ENCODE peak calls at places on chromosomes 2 and 18, in eight cellular contexts. One of them, this sample, is unnamed.

GRCh38 chr2:43818761-43819160 is 19.9 kb downstream of the ABCG5 start:
- DNase-seq in neural crest cell: no peak
- DNase-seq in OCI-LY7: no peak
- DNase-seq in Calu3: peak
- DNase-seq in activated CD8-positive, alpha-beta T cell treated with anti-CD3 and anti-CD28 coated beads for 36 hours: peak
- DNase-seq in kidney epithelial cell: no peak
- DNase-seq in nephron progenitor cell: no peak
- DNase-seq in psoas muscle: peak
- DNase-seq in this sample: no peak

GRCh38 chr2:96507957-96508520 is 2.9 kb upstream of the NEURL3 start:
- DNase-seq in activated CD8-positive, alpha-beta T cell treated with anti-CD3 and anti-CD28 coated beads for 36 hours: peak
- DNase-seq in OCI-LY7: peak
- DNase-seq in psoas muscle: peak
- DNase-seq in Calu3: peak
- DNase-seq in kidney epithelial cell: no peak
- DNase-seq in nephron progenitor cell: peak
- DNase-seq in neural crest cell: peak
- DNase-seq in this sample: peak

GRCh38 chr2:216932806-216933579 is 73.1 kb upstream of the TNP1 start:
- DNase-seq in nephron progenitor cell: no peak
- DNase-seq in OCI-LY7: no peak
- DNase-seq in neural crest cell: no peak
- DNase-seq in activated CD8-positive, alpha-beta T cell treated with anti-CD3 and anti-CD28 coated beads for 36 hours: no peak
- DNase-seq in kidney epithelial cell: no peak
- DNase-seq in Calu3: no peak
- DNase-seq in psoas muscle: no peak
- DNase-seq in this sample: no peak

GRCh38 chr2:106977707-106978106 is 91.7 kb upstream of the ST6GAL2 start:
- DNase-seq in OCI-LY7: no peak
- DNase-seq in nephron progenitor cell: no peak
- DNase-seq in activated CD8-positive, alpha-beta T cell treated with anti-CD3 and anti-CD28 coated beads for 36 hours: no peak
- DNase-seq in neural crest cell: no peak
- DNase-seq in kidney epithelial cell: no peak
- DNase-seq in Calu3: no peak
- DNase-seq in psoas muscle: no peak
- DNase-seq in this sample: no peak

GRCh38 chr2:55743583-55743982 is 49.9 kb upstream of the PNPT1 start:
- DNase-seq in psoas muscle: no peak
- DNase-seq in neural crest cell: no peak
- DNase-seq in activated CD8-positive, alpha-beta T cell treated with anti-CD3 and anti-CD28 coated beads for 36 hours: no peak
- DNase-seq in OCI-LY7: no peak
- DNase-seq in nephron progenitor cell: no peak
- DNase-seq in kidney epithelial cell: no peak
- DNase-seq in Calu3: no peak
- DNase-seq in this sample: no peak

GRCh38 chr2:29920631-29921559 is 491 bp downstream of the ALK start:
- DNase-seq in Calu3: no peak
- DNase-seq in neural crest cell: peak
- DNase-seq in nephron progenitor cell: peak
- DNase-seq in activated CD8-positive, alpha-beta T cell treated with anti-CD3 and anti-CD28 coated beads for 36 hours: peak
- DNase-seq in OCI-LY7: no peak
- DNase-seq in psoas muscle: peak
- DNase-seq in kidney epithelial cell: no peak
- DNase-seq in this sample: peak

GRCh38 chr2:137999273-137999672 is 35.0 kb downstream of the HNMT start:
- DNase-seq in neural crest cell: no peak
- DNase-seq in OCI-LY7: no peak
- DNase-seq in kidney epithelial cell: no peak
- DNase-seq in psoas muscle: no peak
- DNase-seq in Calu3: no peak
- DNase-seq in nephron progenitor cell: no peak
- DNase-seq in activated CD8-positive, alpha-beta T cell treated with anti-CD3 and anti-CD28 coated beads for 36 hours: no peak
- DNase-seq in this sample: no peak

GRCh38 chr2:166419616-166419934 is 43.8 kb upstream of the SCN9A start:
- DNase-seq in nephron progenitor cell: no peak
- DNase-seq in activated CD8-positive, alpha-beta T cell treated with anti-CD3 and anti-CD28 coated beads for 36 hours: no peak
- DNase-seq in neural crest cell: no peak
- DNase-seq in OCI-LY7: no peak
- DNase-seq in Calu3: no peak
- DNase-seq in kidney epithelial cell: peak
- DNase-seq in psoas muscle: no peak
- DNase-seq in this sample: no peak

GRCh38 chr2:203748331-203749126 is 42.1 kb downstream of the CD28 start:
- DNase-seq in neural crest cell: no peak
- DNase-seq in OCI-LY7: no peak
- DNase-seq in nephron progenitor cell: no peak
- DNase-seq in psoas muscle: no peak
- DNase-seq in Calu3: no peak
- DNase-seq in activated CD8-positive, alpha-beta T cell treated with anti-CD3 and anti-CD28 coated beads for 36 hours: no peak
- DNase-seq in kidney epithelial cell: no peak
- DNase-seq in this sample: no peak

GRCh38 chr18:56861244-56861643 is 210.1 kb downstream of the WDR7 start:
- DNase-seq in nephron progenitor cell: no peak
- DNase-seq in psoas muscle: no peak
- DNase-seq in kidney epithelial cell: no peak
- DNase-seq in OCI-LY7: no peak
- DNase-seq in neural crest cell: no peak
- DNase-seq in activated CD8-positive, alpha-beta T cell treated with anti-CD3 and anti-CD28 coated beads for 36 hours: no peak
- DNase-seq in Calu3: peak
- DNase-seq in this sample: no peak

GRCh38 chr18:29449424-29449823 is 1272.5 kb upstream of the CDH2 start:
- DNase-seq in activated CD8-positive, alpha-beta T cell treated with anti-CD3 and anti-CD28 coated beads for 36 hours: no peak
- DNase-seq in Calu3: no peak
- DNase-seq in neural crest cell: no peak
- DNase-seq in kidney epithelial cell: no peak
- DNase-seq in psoas muscle: no peak
- DNase-seq in OCI-LY7: no peak
- DNase-seq in nephron progenitor cell: no peak
- DNase-seq in this sample: no peak

GRCh38 chr18:35460719-35461118 is 37.0 kb downstream of the INO80C start:
- DNase-seq in nephron progenitor cell: no peak
- DNase-seq in activated CD8-positive, alpha-beta T cell treated with anti-CD3 and anti-CD28 coated beads for 36 hours: no peak
- DNase-seq in Calu3: no peak
- DNase-seq in psoas muscle: no peak
- DNase-seq in kidney epithelial cell: no peak
- DNase-seq in neural crest cell: no peak
- DNase-seq in OCI-LY7: no peak
- DNase-seq in this sample: no peak

GRCh38 chr18:54359233-54359632 is 1.5 kb downstream of the C18orf54 start:
- DNase-seq in neural crest cell: no peak
- DNase-seq in Calu3: no peak
- DNase-seq in OCI-LY7: no peak
- DNase-seq in kidney epithelial cell: no peak
- DNase-seq in activated CD8-positive, alpha-beta T cell treated with anti-CD3 and anti-CD28 coated beads for 36 hours: no peak
- DNase-seq in psoas muscle: no peak
- DNase-seq in nephron progenitor cell: no peak
- DNase-seq in this sample: no peak

GRCh38 chr2:34307636-34308035 is 708.5 kb upstream of the FAM98A start:
- DNase-seq in psoas muscle: no peak
- DNase-seq in activated CD8-positive, alpha-beta T cell treated with anti-CD3 and anti-CD28 coated beads for 36 hours: no peak
- DNase-seq in OCI-LY7: no peak
- DNase-seq in nephron progenitor cell: no peak
- DNase-seq in Calu3: no peak
- DNase-seq in kidney epithelial cell: no peak
- DNase-seq in neural crest cell: no peak
- DNase-seq in this sample: no peak

GRCh38 chr2:172427256-172427989 is at the start of gene ITGA6:
- DNase-seq in activated CD8-positive, alpha-beta T cell treated with anti-CD3 and anti-CD28 coated beads for 36 hours: peak
- DNase-seq in neural crest cell: peak
- DNase-seq in kidney epithelial cell: no peak
- DNase-seq in Calu3: peak
- DNase-seq in psoas muscle: peak
- DNase-seq in nephron progenitor cell: peak
- DNase-seq in OCI-LY7: no peak
- DNase-seq in this sample: peak

GRCh38 chr2:127054604-127054930 is 52.4 kb downstream of the BIN1 start:
- DNase-seq in neural crest cell: no peak
- DNase-seq in OCI-LY7: no peak
- DNase-seq in Calu3: no peak
- DNase-seq in kidney epithelial cell: no peak
- DNase-seq in nephron progenitor cell: no peak
- DNase-seq in activated CD8-positive, alpha-beta T cell treated with anti-CD3 and anti-CD28 coated beads for 36 hours: no peak
- DNase-seq in psoas muscle: peak
- DNase-seq in this sample: no peak

GRCh38 chr2:230642966-230643365 is 69.7 kb upstream of the CAB39 start:
- DNase-seq in psoas muscle: no peak
- DNase-seq in activated CD8-positive, alpha-beta T cell treated with anti-CD3 and anti-CD28 coated beads for 36 hours: no peak
- DNase-seq in kidney epithelial cell: no peak
- DNase-seq in OCI-LY7: no peak
- DNase-seq in neural crest cell: no peak
- DNase-seq in nephron progenitor cell: no peak
- DNase-seq in Calu3: no peak
- DNase-seq in this sample: no peak

GRCh38 chr18:56036673-56037072 is 448.7 kb upstream of the TCF4 start:
- DNase-seq in kidney epithelial cell: no peak
- DNase-seq in nephron progenitor cell: no peak
- DNase-seq in psoas muscle: no peak
- DNase-seq in activated CD8-positive, alpha-beta T cell treated with anti-CD3 and anti-CD28 coated beads for 36 hours: no peak
- DNase-seq in neural crest cell: no peak
- DNase-seq in Calu3: no peak
- DNase-seq in OCI-LY7: no peak
- DNase-seq in this sample: no peak

GRCh38 chr2:47088371-47089082 is 66.6 kb downstream of the STPG4 start:
- DNase-seq in OCI-LY7: no peak
- DNase-seq in Calu3: no peak
- DNase-seq in kidney epithelial cell: no peak
- DNase-seq in nephron progenitor cell: no peak
- DNase-seq in activated CD8-positive, alpha-beta T cell treated with anti-CD3 and anti-CD28 coated beads for 36 hours: no peak
- DNase-seq in neural crest cell: no peak
- DNase-seq in psoas muscle: no peak
- DNase-seq in this sample: no peak
- TF ChIP-seq CTCF in OCI-LY7: peak
- TF ChIP-seq CTCF in Calu3: no peak
- TF ChIP-seq CTCF in kidney epithelial cell: peak
- TF ChIP-seq CTCF in nephron progenitor cell: no peak
- TF ChIP-seq CTCF in activated CD8-positive, alpha-beta T cell treated with anti-CD3 and anti-CD28 coated beads for 36 hours: no peak
- TF ChIP-seq CTCF in neural crest cell: no peak
- TF ChIP-seq CTCF in psoas muscle: no peak
- TF ChIP-seq CTCF in this sample: no peak

DNA sequence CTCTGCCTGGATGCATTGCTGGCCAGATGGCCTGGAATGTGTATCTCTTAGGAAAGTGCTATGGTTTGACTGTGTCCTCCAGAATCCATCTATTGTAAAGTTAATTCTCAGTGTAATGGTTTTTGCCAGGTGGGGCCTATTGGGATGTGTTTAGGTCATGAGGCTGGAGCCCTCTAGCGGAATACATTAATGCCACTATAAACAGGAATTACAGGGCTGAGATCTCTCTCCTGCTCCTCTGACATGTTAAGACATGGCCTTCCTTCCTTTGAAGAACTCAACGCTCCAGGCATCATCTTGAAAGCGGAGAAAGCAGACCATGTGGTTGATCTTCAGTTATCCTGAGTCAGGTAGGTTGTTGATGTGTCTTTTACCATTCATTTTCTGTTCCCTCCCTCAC is 276.4 kb downstream of the RPIA start:
- DNase-seq in kidney epithelial cell: no peak
- DNase-seq in activated CD8-positive, alpha-beta T cell treated with anti-CD3 and anti-CD28 coated beads for 36 hours: no peak
- DNase-seq in psoas muscle: no peak
- DNase-seq in neural crest cell: no peak
- DNase-seq in nephron progenitor cell: no peak
- DNase-seq in Calu3: no peak
- DNase-seq in OCI-LY7: no peak
- DNase-seq in this sample: no peak
- TF ChIP-seq CTCF in kidney epithelial cell: no peak
- TF ChIP-seq CTCF in activated CD8-positive, alpha-beta T cell treated with anti-CD3 and anti-CD28 coated beads for 36 hours: no peak
- TF ChIP-seq CTCF in psoas muscle: no peak
- TF ChIP-seq CTCF in neural crest cell: no peak
- TF ChIP-seq CTCF in nephron progenitor cell: no peak
- TF ChIP-seq CTCF in Calu3: no peak
- TF ChIP-seq CTCF in OCI-LY7: no peak
- TF ChIP-seq CTCF in this sample: no peak

GRCh38 chr18:40293311-40293710 is 1661.7 kb upstream of the PIK3C3 start:
- DNase-seq in psoas muscle: no peak
- DNase-seq in activated CD8-positive, alpha-beta T cell treated with anti-CD3 and anti-CD28 coated beads for 36 hours: no peak
- DNase-seq in kidney epithelial cell: no peak
- DNase-seq in OCI-LY7: no peak
- DNase-seq in nephron progenitor cell: no peak
- DNase-seq in neural crest cell: no peak
- DNase-seq in Calu3: peak
- DNase-seq in this sample: no peak
- TF ChIP-seq CTCF in psoas muscle: no peak
- TF ChIP-seq CTCF in activated CD8-positive, alpha-beta T cell treated with anti-CD3 and anti-CD28 coated beads for 36 hours: no peak
- TF ChIP-seq CTCF in kidney epithelial cell: peak
- TF ChIP-seq CTCF in OCI-LY7: peak
- TF ChIP-seq CTCF in nephron progenitor cell: no peak
- TF ChIP-seq CTCF in neural crest cell: peak
- TF ChIP-seq CTCF in Calu3: no peak
- TF ChIP-seq CTCF in this sample: no peak

GRCh38 chr2:27186613-27187345 is 25.1 kb upstream of the ATRAID start:
- DNase-seq in activated CD8-positive, alpha-beta T cell treated with anti-CD3 and anti-CD28 coated beads for 36 hours: no peak
- DNase-seq in neural crest cell: no peak
- DNase-seq in Calu3: no peak
- DNase-seq in nephron progenitor cell: no peak
- DNase-seq in kidney epithelial cell: no peak
- DNase-seq in psoas muscle: no peak
- DNase-seq in OCI-LY7: no peak
- DNase-seq in this sample: no peak

GRCh38 chr2:27189989-27190388 is 21.9 kb upstream of the ATRAID start:
- DNase-seq in Calu3: no peak
- DNase-seq in activated CD8-positive, alpha-beta T cell treated with anti-CD3 and anti-CD28 coated beads for 36 hours: no peak
- DNase-seq in psoas muscle: no peak
- DNase-seq in OCI-LY7: no peak
- DNase-seq in kidney epithelial cell: no peak
- DNase-seq in nephron progenitor cell: no peak
- DNase-seq in neural crest cell: no peak
- DNase-seq in this sample: no peak

GRCh38 chr2:27194538-27195354 is 17.1 kb upstream of the ATRAID start:
- DNase-seq in Calu3: no peak
- DNase-seq in activated CD8-positive, alpha-beta T cell treated with anti-CD3 and anti-CD28 coated beads for 36 hours: no peak
- DNase-seq in neural crest cell: no peak
- DNase-seq in nephron progenitor cell: no peak
- DNase-seq in kidney epithelial cell: peak
- DNase-seq in OCI-LY7: no peak
- DNase-seq in psoas muscle: no peak
- DNase-seq in this sample: no peak

GRCh38 chr2:27185331-27186026 is 26.4 kb upstream of the ATRAID start:
- DNase-seq in psoas muscle: peak
- DNase-seq in kidney epithelial cell: no peak
- DNase-seq in nephron progenitor cell: no peak
- DNase-seq in OCI-LY7: peak
- DNase-seq in Calu3: no peak
- DNase-seq in activated CD8-positive, alpha-beta T cell treated with anti-CD3 and anti-CD28 coated beads for 36 hours: no peak
- DNase-seq in neural crest cell: no peak
- DNase-seq in this sample: no peak

DNA sequence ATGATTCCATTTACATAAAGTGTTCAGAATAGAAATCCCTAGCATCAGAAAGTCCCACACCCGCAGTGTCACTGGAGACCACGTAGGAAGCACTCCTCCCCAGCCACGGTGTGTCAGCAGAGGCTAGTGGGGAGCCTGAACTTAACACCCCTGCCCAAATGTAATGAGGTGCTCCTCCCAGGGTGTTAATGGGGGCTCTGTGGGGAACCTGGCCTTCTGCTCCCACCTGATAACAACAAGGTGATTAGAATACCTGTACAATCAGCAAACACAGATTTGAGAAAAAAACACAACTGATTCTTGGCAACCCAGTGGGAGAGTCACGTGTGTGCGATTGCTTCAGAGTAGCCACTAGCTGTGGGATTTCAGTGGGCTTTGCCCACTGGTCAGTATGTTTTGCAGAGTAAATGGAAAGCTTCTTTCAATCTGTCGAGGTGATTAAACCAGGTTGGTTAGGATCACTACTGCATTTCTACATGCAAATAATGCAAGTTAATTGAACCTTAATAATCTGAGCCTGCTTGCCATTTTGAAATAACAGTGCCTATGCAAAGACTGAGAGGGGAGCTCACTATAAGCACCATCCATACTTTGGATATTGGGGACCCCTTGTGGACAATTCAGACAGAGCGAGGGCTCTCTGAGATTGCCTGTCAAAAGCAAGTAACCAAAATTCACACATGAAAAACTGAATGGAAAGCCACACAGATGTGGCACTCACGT is 20.6 kb upstream of the ATRAID start:
- DNase-seq in nephron progenitor cell: peak
- DNase-seq in activated CD8-positive, alpha-beta T cell treated with anti-CD3 and anti-CD28 coated beads for 36 hours: peak
- DNase-seq in Calu3: peak
- DNase-seq in kidney epithelial cell: no peak
- DNase-seq in psoas muscle: no peak
- DNase-seq in OCI-LY7: peak
- DNase-seq in neural crest cell: peak
- DNase-seq in this sample: peak
- TF ChIP-seq CTCF in nephron progenitor cell: peak
- TF ChIP-seq CTCF in activated CD8-positive, alpha-beta T cell treated with anti-CD3 and anti-CD28 coated beads for 36 hours: peak
- TF ChIP-seq CTCF in Calu3: peak
- TF ChIP-seq CTCF in kidney epithelial cell: peak
- TF ChIP-seq CTCF in psoas muscle: peak
- TF ChIP-seq CTCF in OCI-LY7: peak
- TF ChIP-seq CTCF in neural crest cell: peak
- TF ChIP-seq CTCF in this sample: peak

This sample was measured in glutamatergic neuron.